ENCODE peak calls at places on chromosome 7, in four cellular contexts. N is cardiac muscle cell, A is A549, O is psoas muscle. D is an unnamed sample. For H3K4me1, the result is how much of the 10 kb centered on the place peaks cover.

GRCh38 chr7:17298102-17298839 is at the start of gene AHR:
- DNase-seq in A (peak), O (peak), N (peak), D (peak)

GRCh38 chr7:107773027-107773426 is 29.1 kb downstream of the CBLL1 start:
- DNase-seq in N (no peak), O (no peak), A (no peak), D (no peak)

GRCh38 chr7:73707045-73707631 is 12.3 kb downstream of the STX1A start:
- DNase-seq in A (peak), N (no peak), O (peak), D (no peak)

GRCh38 chr7:110835209-110835608 is 255.7 kb upstream of the LRRN3 start:
- DNase-seq in O (no peak), A (no peak), N (no peak), D (no peak)

GRCh38 chr7:151248191-151249033 is at the start of gene SMARCD3:
- DNase-seq in A (peak), N (peak), O (peak), D (no peak)

GRCh38 chr7:22855049-22855392 is 32.4 kb upstream of the TOMM7 start:
- DNase-seq in N (no peak), A (no peak), O (no peak), D (no peak)

GRCh38 chr7:31123317-31123716 is 71.2 kb downstream of the ADCYAP1R1 start:
- DNase-seq in O (no peak), N (no peak), A (no peak), D (no peak)

GRCh38 chr7:72038022-72038732 is 374.0 kb downstream of the CALN1 start:
- DNase-seq in N (no peak), A (no peak), O (no peak), D (no peak)

GRCh38 chr7:116213361-116214155 is 3.2 kb downstream of the TES start:
- DNase-seq in A (no peak), N (no peak), O (no peak), D (no peak)

GRCh38 chr7:1567893-1568292 is 1.9 kb downstream of the PSMG3 start:
- DNase-seq in A (no peak), N (no peak), O (no peak), D (no peak)

GRCh38 chr7:35793225-35793579 is 7.7 kb upstream of the SEPTIN7 start:
- DNase-seq in N (peak), A (no peak), O (no peak), D (no peak)

GRCh38 chr7:26365077-26365896 is 73.6 kb downstream of the SNX10 start:
- DNase-seq in N (peak), A (peak), O (no peak), D (no peak)

GRCh38 chr7:91083855-91084644 is 180.2 kb upstream of the FZD1 start:
- DNase-seq in N (no peak), O (no peak), A (no peak), D (no peak)

GRCh38 chr7:31408120-31408729 is 67.7 kb upstream of the NEUROD6 start:
- DNase-seq in O (no peak), N (no peak), A (peak), D (no peak)

GRCh38 chr7:155431231-155431630 is 26.7 kb upstream of the EN2 start:
- DNase-seq in O (no peak), N (no peak), A (no peak), D (no peak)

GRCh38 chr7:84666668-84667067 is 472.1 kb upstream of the SEMA3A start:
- DNase-seq in A (no peak), O (no peak), N (no peak), D (no peak)

GRCh38 chr7:13850185-13850752 is 139.2 kb downstream of the ETV1 start:
- DNase-seq in N (no peak), A (peak), O (no peak), D (no peak)

GRCh38 chr7:107768263-107768662 is 24.3 kb downstream of the CBLL1 start:
- DNase-seq in A (no peak), N (no peak), O (no peak), D (no peak)

GRCh38 chr7:155721056-155721455 is 76.6 kb downstream of the RBM33 start:
- DNase-seq in N (no peak), O (no peak), A (no peak), D (no peak)

GRCh38 chr7:1912472-1913289 is 242.6 kb downstream of the ELFN1 start:
- DNase-seq in N (peak), A (no peak), O (no peak), D (peak)

GRCh38 chr7:28854750-28855074 is 103.4 kb downstream of the TRIL start:
- DNase-seq in N (no peak), O (no peak), A (no peak), D (no peak)

DNA sequence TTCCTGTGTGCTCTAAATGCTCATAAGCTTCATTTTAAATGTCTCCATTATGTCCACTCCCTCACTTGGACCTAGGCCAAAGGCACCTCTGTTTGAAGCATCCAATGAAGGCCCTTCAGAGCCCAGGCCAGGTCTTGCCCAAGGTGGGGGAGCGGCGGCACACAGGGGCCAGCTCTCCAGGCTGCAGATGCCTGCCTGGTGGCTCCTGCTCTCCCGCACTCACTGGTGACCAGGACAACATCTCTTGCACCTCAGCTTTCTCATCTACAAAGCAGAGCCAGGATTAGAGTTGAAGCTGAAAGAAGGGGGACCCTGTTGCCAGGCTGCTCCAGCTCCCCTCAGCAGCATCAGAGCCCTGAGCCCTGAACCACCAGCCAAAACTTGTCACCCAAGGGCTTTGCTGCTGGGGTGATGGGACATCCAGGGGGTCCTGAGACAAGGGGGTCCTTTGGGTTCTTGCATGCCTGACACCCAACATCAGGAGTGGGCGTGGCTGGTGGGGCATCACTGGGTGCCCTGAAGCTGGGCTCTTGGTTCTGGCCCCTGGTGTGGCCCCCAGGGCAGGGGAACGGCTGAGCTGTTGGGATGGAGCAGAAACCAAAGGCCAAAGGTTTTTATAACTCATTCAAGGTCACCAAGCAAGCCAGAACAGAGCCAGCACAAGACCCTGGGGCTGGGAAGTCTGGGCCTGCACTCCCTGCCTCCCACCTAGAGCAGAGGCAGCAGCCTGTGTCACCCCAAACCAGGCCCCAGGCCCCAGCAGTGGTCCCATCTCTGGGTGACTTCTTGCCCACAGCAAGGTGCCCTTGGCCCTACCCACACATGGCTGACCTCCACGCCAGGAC is 1.2 kb downstream of the NACAD start:
- DNase-seq in O (no peak), A (no peak), N (no peak), D (no peak)
- TF ChIP-seq CTCF in O (no peak), A (no peak), N (no peak), D (no peak)

DNA sequence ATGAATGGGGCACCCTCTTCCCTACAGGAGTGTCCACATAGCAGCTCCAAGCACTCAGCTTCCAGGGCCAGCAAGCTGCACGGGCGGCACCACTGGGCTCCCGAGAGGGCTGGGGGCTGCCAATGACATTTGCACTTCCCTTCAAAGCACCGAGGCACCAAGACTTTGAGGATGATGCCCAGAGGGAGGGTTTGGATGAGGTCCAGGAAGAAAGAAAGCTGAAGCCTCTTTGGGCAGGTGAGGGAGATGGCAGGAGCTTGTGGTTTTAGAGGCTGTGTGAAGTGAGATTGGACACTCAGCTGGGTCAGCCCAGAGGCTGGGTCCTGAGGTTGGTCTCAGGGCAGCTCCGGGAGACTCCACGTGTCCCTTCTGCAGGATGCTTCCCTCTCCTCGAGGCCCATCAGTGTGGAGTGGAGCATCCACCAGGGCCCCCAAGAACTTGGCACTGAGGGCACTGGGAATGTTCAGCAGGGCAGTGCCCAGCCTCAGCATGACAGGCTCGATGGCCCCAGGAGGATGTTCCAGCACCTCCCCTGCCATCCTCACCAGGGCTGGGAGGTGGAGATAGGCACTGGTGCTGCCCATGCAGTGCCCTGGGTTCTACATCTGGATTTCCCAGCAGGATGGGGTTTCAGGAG is 54.9 kb upstream of the IGFBP3 start:
- DNase-seq in O (no peak), N (no peak), A (no peak), D (no peak)
- H3K4me1 ChIP-seq in O (under half), N (under half), A (half or more), D (under half)

DNA sequence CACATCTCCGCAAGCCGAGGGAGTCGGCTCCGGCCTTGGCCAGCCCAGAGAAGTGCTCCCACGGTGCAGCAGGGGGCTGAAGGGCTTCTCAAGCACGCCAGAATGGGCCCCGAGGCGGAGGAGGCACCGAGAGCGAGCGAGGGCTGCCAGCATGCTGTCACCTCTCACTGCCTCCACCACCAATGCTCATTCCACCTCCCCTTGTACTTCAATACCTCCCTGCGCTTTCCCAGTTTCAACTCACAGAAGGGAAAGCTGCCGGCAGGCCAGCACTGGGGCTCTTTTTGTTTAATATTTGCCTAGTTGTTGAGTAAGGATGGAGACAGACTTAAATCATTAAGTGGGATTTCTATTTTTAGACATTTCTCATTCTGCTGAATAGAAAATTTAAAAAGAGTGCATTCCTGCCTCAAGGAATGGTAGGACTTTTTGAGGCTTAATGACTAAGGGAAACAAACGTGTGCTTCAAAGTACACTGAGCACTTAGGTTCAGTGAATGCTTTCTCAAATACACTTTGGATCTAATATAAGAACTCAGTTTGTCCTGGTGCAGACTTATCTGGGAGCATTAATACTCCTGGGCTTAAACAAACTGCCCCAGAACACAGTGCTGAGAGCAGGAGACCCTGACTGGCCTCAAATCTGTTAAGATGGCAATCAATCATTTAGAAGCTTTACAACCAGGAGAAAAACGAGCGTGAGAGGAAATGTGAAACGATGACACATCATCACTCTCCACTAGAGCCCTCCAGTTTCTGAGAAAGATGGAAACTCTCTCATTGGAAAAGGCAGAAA is 131.2 kb downstream of the RALA start:
- DNase-seq in O (no peak), N (no peak), A (no peak), D (no peak)
- H3K27ac ChIP-seq in O (no peak), N (peak), A (peak), D (peak)

GRCh38 chr7:47435889-47436312 is 146.0 kb downstream of the TNS3 start:
- DNase-seq in O (peak), A (peak), N (peak), D (no peak)
- TF ChIP-seq CTCF in O (peak), A (peak), N (peak), D (peak)

DNA sequence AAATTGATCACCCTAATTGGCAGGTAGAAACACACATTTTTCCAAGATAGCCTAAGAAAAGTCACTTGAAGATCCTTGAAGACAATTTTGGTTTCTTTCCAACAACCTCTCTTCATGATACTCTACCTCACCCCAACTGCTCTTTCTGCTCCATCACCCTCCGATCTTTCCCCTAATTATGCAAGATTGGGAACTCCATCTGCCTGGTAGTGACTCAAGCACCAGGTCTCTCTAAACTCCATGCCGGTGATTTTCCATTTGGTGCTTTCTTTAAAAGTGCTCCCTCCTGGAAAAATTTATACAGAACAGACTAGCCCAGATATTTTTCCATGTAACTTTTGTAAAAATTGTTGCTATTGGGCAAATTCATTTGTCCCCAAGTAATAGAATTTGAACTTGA is 1.1 kb upstream of the AKR1B1 start:
- DNase-seq in O (no peak), A (peak), N (no peak), D (no peak)
- H3K4me1 ChIP-seq in O (under half), A (half or more), N (under half), D (under half)

D was measured in thoracic aorta.